ENCODE peak calls at places on chromosomes 6 and 20, in nine cellular contexts. One of them, this sample, is unnamed.

GRCh38 chr20:37303637-37304036 is 14.2 kb downstream of the MANBAL start:
- DNase-seq in astrocyte of the cerebellum: no peak
- DNase-seq in kidney epithelial cell: no peak
- DNase-seq in upper lobe of left lung: no peak
- DNase-seq in mucosa of gallbladder: no peak
- DNase-seq in MM.1S: no peak
- DNase-seq in amniotic epithelial cell: no peak
- DNase-seq in activated gamma-delta T cell treated with anti-CD3 and anti-CD28 coated beads, Interleukin-2, amount 50 U/mL, for 16 hours: no peak
- DNase-seq in HAP-1: no peak
- DNase-seq in this sample: no peak

GRCh38 chr6:145069966-145070365 is 665.4 kb downstream of the EPM2A start:
- DNase-seq in kidney epithelial cell: no peak
- DNase-seq in activated gamma-delta T cell treated with anti-CD3 and anti-CD28 coated beads, Interleukin-2, amount 50 U/mL, for 16 hours: no peak
- DNase-seq in MM.1S: no peak
- DNase-seq in astrocyte of the cerebellum: no peak
- DNase-seq in HAP-1: no peak
- DNase-seq in mucosa of gallbladder: no peak
- DNase-seq in upper lobe of left lung: no peak
- DNase-seq in amniotic epithelial cell: no peak
- DNase-seq in this sample: no peak

GRCh38 chr6:12528581-12529363 is 187.8 kb upstream of the PHACTR1 start:
- DNase-seq in kidney epithelial cell: no peak
- DNase-seq in HAP-1: no peak
- DNase-seq in amniotic epithelial cell: peak
- DNase-seq in upper lobe of left lung: no peak
- DNase-seq in mucosa of gallbladder: no peak
- DNase-seq in astrocyte of the cerebellum: no peak
- DNase-seq in activated gamma-delta T cell treated with anti-CD3 and anti-CD28 coated beads, Interleukin-2, amount 50 U/mL, for 16 hours: no peak
- DNase-seq in MM.1S: no peak
- DNase-seq in this sample: no peak

GRCh38 chr6:88371480-88371879 is 205.3 kb upstream of the CNR1 start:
- DNase-seq in activated gamma-delta T cell treated with anti-CD3 and anti-CD28 coated beads, Interleukin-2, amount 50 U/mL, for 16 hours: no peak
- DNase-seq in MM.1S: no peak
- DNase-seq in HAP-1: no peak
- DNase-seq in upper lobe of left lung: no peak
- DNase-seq in mucosa of gallbladder: no peak
- DNase-seq in astrocyte of the cerebellum: no peak
- DNase-seq in kidney epithelial cell: no peak
- DNase-seq in amniotic epithelial cell: no peak
- DNase-seq in this sample: no peak

GRCh38 chr20:51237278-51237677 is 214.4 kb upstream of the KCNG1 start:
- DNase-seq in astrocyte of the cerebellum: no peak
- DNase-seq in HAP-1: no peak
- DNase-seq in MM.1S: no peak
- DNase-seq in kidney epithelial cell: no peak
- DNase-seq in upper lobe of left lung: no peak
- DNase-seq in amniotic epithelial cell: peak
- DNase-seq in mucosa of gallbladder: no peak
- DNase-seq in activated gamma-delta T cell treated with anti-CD3 and anti-CD28 coated beads, Interleukin-2, amount 50 U/mL, for 16 hours: no peak
- DNase-seq in this sample: no peak

GRCh38 chr6:137856138-137856898 is 10.7 kb upstream of the TNFAIP3 start:
- DNase-seq in upper lobe of left lung: no peak
- DNase-seq in astrocyte of the cerebellum: no peak
- DNase-seq in kidney epithelial cell: no peak
- DNase-seq in HAP-1: no peak
- DNase-seq in mucosa of gallbladder: no peak
- DNase-seq in MM.1S: no peak
- DNase-seq in activated gamma-delta T cell treated with anti-CD3 and anti-CD28 coated beads, Interleukin-2, amount 50 U/mL, for 16 hours: no peak
- DNase-seq in amniotic epithelial cell: no peak
- DNase-seq in this sample: no peak

GRCh38 chr6:34663887-34664269 is 32.7 kb downstream of the ILRUN start:
- DNase-seq in astrocyte of the cerebellum: no peak
- DNase-seq in HAP-1: no peak
- DNase-seq in upper lobe of left lung: no peak
- DNase-seq in activated gamma-delta T cell treated with anti-CD3 and anti-CD28 coated beads, Interleukin-2, amount 50 U/mL, for 16 hours: no peak
- DNase-seq in MM.1S: no peak
- DNase-seq in mucosa of gallbladder: no peak
- DNase-seq in amniotic epithelial cell: peak
- DNase-seq in kidney epithelial cell: no peak
- DNase-seq in this sample: no peak

GRCh38 chr20:3935956-3936340 is 46.8 kb downstream of the PANK2 start:
- DNase-seq in HAP-1: no peak
- DNase-seq in upper lobe of left lung: no peak
- DNase-seq in astrocyte of the cerebellum: no peak
- DNase-seq in MM.1S: no peak
- DNase-seq in amniotic epithelial cell: no peak
- DNase-seq in activated gamma-delta T cell treated with anti-CD3 and anti-CD28 coated beads, Interleukin-2, amount 50 U/mL, for 16 hours: no peak
- DNase-seq in mucosa of gallbladder: no peak
- DNase-seq in kidney epithelial cell: no peak
- DNase-seq in this sample: no peak

GRCh38 chr6:89308525-89309400 is 6.3 kb downstream of the GABRR2 start:
- DNase-seq in astrocyte of the cerebellum: no peak
- DNase-seq in amniotic epithelial cell: no peak
- DNase-seq in MM.1S: no peak
- DNase-seq in activated gamma-delta T cell treated with anti-CD3 and anti-CD28 coated beads, Interleukin-2, amount 50 U/mL, for 16 hours: no peak
- DNase-seq in mucosa of gallbladder: no peak
- DNase-seq in HAP-1: no peak
- DNase-seq in kidney epithelial cell: no peak
- DNase-seq in upper lobe of left lung: no peak
- DNase-seq in this sample: no peak

GRCh38 chr6:99501762-99502161 is 13.5 kb downstream of the USP45 start:
- DNase-seq in kidney epithelial cell: no peak
- DNase-seq in MM.1S: no peak
- DNase-seq in activated gamma-delta T cell treated with anti-CD3 and anti-CD28 coated beads, Interleukin-2, amount 50 U/mL, for 16 hours: no peak
- DNase-seq in amniotic epithelial cell: no peak
- DNase-seq in upper lobe of left lung: no peak
- DNase-seq in HAP-1: no peak
- DNase-seq in mucosa of gallbladder: no peak
- DNase-seq in astrocyte of the cerebellum: no peak
- DNase-seq in this sample: no peak

GRCh38 chr6:116369540-116370327 is 1.0 kb upstream of the DSE start:
- DNase-seq in astrocyte of the cerebellum: no peak
- DNase-seq in MM.1S: peak
- DNase-seq in HAP-1: no peak
- DNase-seq in amniotic epithelial cell: peak
- DNase-seq in mucosa of gallbladder: no peak
- DNase-seq in kidney epithelial cell: no peak
- DNase-seq in activated gamma-delta T cell treated with anti-CD3 and anti-CD28 coated beads, Interleukin-2, amount 50 U/mL, for 16 hours: no peak
- DNase-seq in upper lobe of left lung: no peak
- DNase-seq in this sample: no peak

GRCh38 chr6:145829102-145829501 is 14.5 kb upstream of the FBXO30 start:
- DNase-seq in kidney epithelial cell: no peak
- DNase-seq in activated gamma-delta T cell treated with anti-CD3 and anti-CD28 coated beads, Interleukin-2, amount 50 U/mL, for 16 hours: no peak
- DNase-seq in MM.1S: no peak
- DNase-seq in HAP-1: no peak
- DNase-seq in upper lobe of left lung: no peak
- DNase-seq in astrocyte of the cerebellum: no peak
- DNase-seq in mucosa of gallbladder: no peak
- DNase-seq in amniotic epithelial cell: no peak
- DNase-seq in this sample: no peak

GRCh38 chr6:14921878-14922277 is 324.0 kb upstream of the JARID2 start:
- DNase-seq in activated gamma-delta T cell treated with anti-CD3 and anti-CD28 coated beads, Interleukin-2, amount 50 U/mL, for 16 hours: no peak
- DNase-seq in upper lobe of left lung: peak
- DNase-seq in mucosa of gallbladder: peak
- DNase-seq in kidney epithelial cell: no peak
- DNase-seq in amniotic epithelial cell: no peak
- DNase-seq in MM.1S: no peak
- DNase-seq in HAP-1: no peak
- DNase-seq in astrocyte of the cerebellum: no peak
- DNase-seq in this sample: no peak

GRCh38 chr20:61510778-61511330 is 258.8 kb downstream of the CDH4 start:
- DNase-seq in MM.1S: no peak
- DNase-seq in HAP-1: no peak
- DNase-seq in mucosa of gallbladder: no peak
- DNase-seq in astrocyte of the cerebellum: no peak
- DNase-seq in upper lobe of left lung: no peak
- DNase-seq in kidney epithelial cell: no peak
- DNase-seq in amniotic epithelial cell: no peak
- DNase-seq in activated gamma-delta T cell treated with anti-CD3 and anti-CD28 coated beads, Interleukin-2, amount 50 U/mL, for 16 hours: no peak
- DNase-seq in this sample: no peak

GRCh38 chr6:157461000-157461915 is 80.3 kb downstream of the ZDHHC14 start:
- DNase-seq in HAP-1: no peak
- DNase-seq in astrocyte of the cerebellum: peak
- DNase-seq in activated gamma-delta T cell treated with anti-CD3 and anti-CD28 coated beads, Interleukin-2, amount 50 U/mL, for 16 hours: peak
- DNase-seq in MM.1S: no peak
- DNase-seq in kidney epithelial cell: peak
- DNase-seq in amniotic epithelial cell: no peak
- DNase-seq in mucosa of gallbladder: no peak
- DNase-seq in upper lobe of left lung: no peak
- DNase-seq in this sample: no peak

GRCh38 chr6:117338567-117338966 is 73.2 kb downstream of the VGLL2 start:
- DNase-seq in astrocyte of the cerebellum: no peak
- DNase-seq in upper lobe of left lung: no peak
- DNase-seq in amniotic epithelial cell: no peak
- DNase-seq in MM.1S: no peak
- DNase-seq in HAP-1: no peak
- DNase-seq in activated gamma-delta T cell treated with anti-CD3 and anti-CD28 coated beads, Interleukin-2, amount 50 U/mL, for 16 hours: no peak
- DNase-seq in mucosa of gallbladder: no peak
- DNase-seq in kidney epithelial cell: no peak
- DNase-seq in this sample: no peak

GRCh38 chr20:45792513-45793118 is 862 bp downstream of the DNTTIP1 start:
- DNase-seq in activated gamma-delta T cell treated with anti-CD3 and anti-CD28 coated beads, Interleukin-2, amount 50 U/mL, for 16 hours: no peak
- DNase-seq in mucosa of gallbladder: no peak
- DNase-seq in kidney epithelial cell: no peak
- DNase-seq in amniotic epithelial cell: no peak
- DNase-seq in upper lobe of left lung: no peak
- DNase-seq in MM.1S: no peak
- DNase-seq in astrocyte of the cerebellum: no peak
- DNase-seq in HAP-1: no peak
- DNase-seq in this sample: no peak

This sample was measured in activated naive CD8-positive, alpha-beta T cell treated with anti-CD3 and anti-CD28 coated beads, Interleukin-2, amount 50 U/mL, for 16 hours.